ENCODE peak calls at places on chromosomes 4 and X, in nine cellular contexts. I is activated T-cell treated with anti-CD3 and anti-CD28 coated beads for 24 hours; H is upper lobe of right lung; L is NCI-H2171; U is endodermal cell; R is stimulated activated naive CD8-positive, alpha-beta T cell treated with anti-CD3 and anti-CD28 coated beads, Interleukin-15, amount 100 ng/mL, for 72 hours; D is sigmoid colon; P is left ventricle myocardium inferior; K is activated CD4-positive, alpha-beta T cell treated with anti-CD3 and anti-CD28 coated beads, Interleukin-2, amount 50 U/mL, for 1 hour. W is an unnamed sample.

GRCh38 chrX:131985526-131986049 is 37.5 kb upstream of the STK26 start:
- DNase-seq in I (no peak), H (no peak), L (no peak), U (peak; percentile 60), R (no peak), D (no peak), P (no peak), K (no peak), W (no peak)

GRCh38 chr4:24010994-24011393 is 121.1 kb upstream of the PPARGC1A start:
- DNase-seq in I (no peak), H (no peak), L (no peak), U (no peak), R (no peak), D (no peak), P (no peak), K (no peak), W (no peak)

GRCh38 chrX:154399527-154400368 is 1.6 kb downstream of the RPL10 start:
- DNase-seq in I (no peak), H (no peak), L (no peak), U (peak; percentile 31), R (no peak), D (no peak), P (no peak), K (peak; percentile 34), W (no peak)

GRCh38 chr4:166675411-166675810 is 558.9 kb downstream of the SPOCK3 start:
- DNase-seq in I (no peak), H (no peak), L (no peak), U (no peak), R (no peak), D (no peak), P (no peak), K (no peak), W (no peak)

GRCh38 chr4:40769266-40769665 is 19.5 kb downstream of the NSUN7 start:
- DNase-seq in I (no peak), H (no peak), L (no peak), U (no peak), R (no peak), D (no peak), P (no peak), K (no peak), W (no peak)

GRCh38 chr4:165738571-165738970 is 134.5 kb upstream of the TLL1 start:
- DNase-seq in I (no peak), H (no peak), L (no peak), U (no peak), R (no peak), D (no peak), P (no peak), K (no peak), W (no peak)

GRCh38 chr4:108991929-108992328 is 229.1 kb upstream of the ETNPPL start:
- DNase-seq in I (no peak), H (no peak), L (no peak), U (no peak), R (no peak), D (no peak), P (no peak), K (no peak), W (no peak)

GRCh38 chr4:150310159-150310895 is 232.1 kb downstream of the DCLK2 start:
- DNase-seq in I (no peak), H (no peak), L (no peak), U (no peak), R (no peak), D (no peak), P (no peak), K (no peak), W (no peak)

GRCh38 chrX:1659664-1660461 is 45.0 kb downstream of the ASMT start:
- DNase-seq in I (no peak), H (no peak), L (no peak), U (peak; percentile 46), R (no peak), D (no peak), P (no peak), K (no peak), W (no peak)

GRCh38 chr4:51853027-51853682 is 10.2 kb downstream of the DCUN1D4 start:
- DNase-seq in I (no peak), H (no peak), L (peak; percentile 0), U (peak; percentile 60), R (no peak), D (no peak), P (no peak), K (no peak), W (no peak)

GRCh38 chr4:8553216-8553615 is 27.0 kb upstream of the GPR78 start:
- DNase-seq in I (no peak), H (no peak), L (no peak), U (no peak), R (no peak), D (no peak), P (no peak), K (no peak), W (no peak)

GRCh38 chr4:83604315-83604714 is 68.4 kb downstream of the GPAT3 start:
- DNase-seq in I (no peak), H (no peak), L (no peak), U (no peak), R (no peak), D (no peak), P (no peak), K (no peak), W (no peak)

GRCh38 chrX:155389634-155390033 is 7.7 kb downstream of the F8A2 start:
- DNase-seq in I (no peak), H (no peak), L (no peak), U (no peak), R (no peak), D (no peak), P (no peak), K (no peak), W (no peak)

GRCh38 chrX:130300010-130300282 is 31.2 kb upstream of the ZNF280C start:
- DNase-seq in I (no peak), H (no peak), L (no peak), U (no peak), R (no peak), D (no peak), P (no peak), K (no peak), W (no peak)

GRCh38 chrX:57453901-57454300 is 137.9 kb upstream of the ZXDB start:
- DNase-seq in I (no peak), H (no peak), L (peak; percentile 0), U (peak; percentile 53), R (no peak), D (no peak), P (no peak), K (peak; percentile 0), W (no peak)

GRCh38 chrX:119067023-119067739 is 5.6 kb upstream of the CT47C1 start:
- DNase-seq in I (peak; percentile 28), H (no peak), L (peak; percentile 0), U (peak; percentile 79), R (peak; percentile 25), D (peak; percentile 77), P (peak; percentile 43), K (peak; percentile 36), W (no peak)

GRCh38 chr4:47642985-47643745 is 158.1 kb downstream of the ATP10D start:
- DNase-seq in I (no peak), H (no peak), L (peak; percentile 2), U (no peak), R (no peak), D (no peak), P (no peak), K (no peak), W (no peak)

GRCh38 chr4:100547541-100548208 is 29.9 kb upstream of the EMCN start:
- DNase-seq in I (no peak), H (no peak), L (no peak), U (peak; percentile 75), R (no peak), D (no peak), P (no peak), K (no peak), W (no peak)

GRCh38 chrX:5681159-5681558 is 547.5 kb downstream of the NLGN4X start:
- DNase-seq in I (no peak), H (no peak), L (no peak), U (no peak), R (no peak), D (no peak), P (no peak), K (no peak), W (no peak)

GRCh38 chrX:155048997-155049619 is 21.8 kb downstream of the CMC4 start:
- DNase-seq in I (peak; percentile 10), H (no peak), L (no peak), U (peak; percentile 85), R (peak; percentile 33), D (peak; percentile 69), P (no peak), K (peak; percentile 43), W (no peak)

GRCh38 chrX:11446331-11446730 is 153.1 kb downstream of the AMELX start:
- DNase-seq in I (no peak), H (no peak), L (no peak), U (no peak), R (no peak), D (no peak), P (no peak), K (no peak), W (no peak)